ENCODE peak calls at places on chromosomes 2 and 18, in ten cellular contexts. One of them, this sample, is unnamed.

GRCh38 chr2:238929242-238930081 is 81.6 kb downstream of the TWIST2 start:
- DNase-seq in H9: peak
- DNase-seq in IMR-90: peak
- DNase-seq in stomach: peak
- DNase-seq in endodermal cell: peak
- DNase-seq in CD4-positive, alpha-beta T cell: peak
- DNase-seq in A549: no peak
- DNase-seq in mucosa of descending colon: no peak
- DNase-seq in suprapubic skin: peak
- DNase-seq in neural progenitor cell: no peak
- DNase-seq in this sample: peak

GRCh38 chr2:130825231-130825971 is 11.3 kb upstream of the ARHGEF4 start:
- DNase-seq in suprapubic skin: no peak
- DNase-seq in neural progenitor cell: no peak
- DNase-seq in stomach: no peak
- DNase-seq in mucosa of descending colon: no peak
- DNase-seq in endodermal cell: peak
- DNase-seq in A549: no peak
- DNase-seq in H9: no peak
- DNase-seq in CD4-positive, alpha-beta T cell: no peak
- DNase-seq in IMR-90: no peak
- DNase-seq in this sample: peak

GRCh38 chr2:119178811-119179601 is 20.5 kb upstream of the C1QL2 start:
- DNase-seq in suprapubic skin: no peak
- DNase-seq in H9: no peak
- DNase-seq in IMR-90: no peak
- DNase-seq in CD4-positive, alpha-beta T cell: no peak
- DNase-seq in mucosa of descending colon: no peak
- DNase-seq in neural progenitor cell: no peak
- DNase-seq in A549: peak
- DNase-seq in stomach: peak
- DNase-seq in endodermal cell: no peak
- DNase-seq in this sample: peak

GRCh38 chr2:73043978-73044832 is 27.3 kb downstream of the SFXN5 start:
- DNase-seq in H9: no peak
- DNase-seq in stomach: no peak
- DNase-seq in IMR-90: no peak
- DNase-seq in mucosa of descending colon: no peak
- DNase-seq in neural progenitor cell: no peak
- DNase-seq in suprapubic skin: no peak
- DNase-seq in endodermal cell: no peak
- DNase-seq in CD4-positive, alpha-beta T cell: no peak
- DNase-seq in A549: no peak
- DNase-seq in this sample: no peak

GRCh38 chr18:79643049-79643765 is 36.4 kb upstream of the CTDP1 start:
- DNase-seq in H9: no peak
- DNase-seq in stomach: no peak
- DNase-seq in mucosa of descending colon: no peak
- DNase-seq in IMR-90: no peak
- DNase-seq in A549: no peak
- DNase-seq in neural progenitor cell: no peak
- DNase-seq in endodermal cell: peak
- DNase-seq in CD4-positive, alpha-beta T cell: no peak
- DNase-seq in suprapubic skin: no peak
- DNase-seq in this sample: no peak

GRCh38 chr2:138275292-138275690 is 226.3 kb upstream of the SPOPL start:
- DNase-seq in endodermal cell: peak
- DNase-seq in H9: no peak
- DNase-seq in A549: no peak
- DNase-seq in CD4-positive, alpha-beta T cell: no peak
- DNase-seq in stomach: no peak
- DNase-seq in mucosa of descending colon: no peak
- DNase-seq in suprapubic skin: no peak
- DNase-seq in IMR-90: no peak
- DNase-seq in neural progenitor cell: no peak
- DNase-seq in this sample: no peak

GRCh38 chr2:37005118-37005868 is 39.0 kb upstream of the STRN start:
- DNase-seq in CD4-positive, alpha-beta T cell: no peak
- DNase-seq in A549: peak
- DNase-seq in stomach: no peak
- DNase-seq in suprapubic skin: no peak
- DNase-seq in IMR-90: peak
- DNase-seq in mucosa of descending colon: no peak
- DNase-seq in H9: peak
- DNase-seq in endodermal cell: peak
- DNase-seq in neural progenitor cell: peak
- DNase-seq in this sample: no peak

GRCh38 chr2:37394263-37394662 is 49.8 kb downstream of the QPCT start:
- DNase-seq in mucosa of descending colon: no peak
- DNase-seq in H9: no peak
- DNase-seq in neural progenitor cell: no peak
- DNase-seq in CD4-positive, alpha-beta T cell: no peak
- DNase-seq in stomach: no peak
- DNase-seq in A549: no peak
- DNase-seq in endodermal cell: no peak
- DNase-seq in suprapubic skin: no peak
- DNase-seq in IMR-90: no peak
- DNase-seq in this sample: no peak

GRCh38 chr18:48983793-48984437 is 33.1 kb upstream of the SMAD7 start:
- DNase-seq in CD4-positive, alpha-beta T cell: no peak
- DNase-seq in H9: peak
- DNase-seq in A549: no peak
- DNase-seq in suprapubic skin: no peak
- DNase-seq in neural progenitor cell: no peak
- DNase-seq in mucosa of descending colon: no peak
- DNase-seq in stomach: peak
- DNase-seq in IMR-90: peak
- DNase-seq in endodermal cell: peak
- DNase-seq in this sample: no peak

GRCh38 chr18:55589625-55590291 is 1.8 kb upstream of the TCF4 start:
- DNase-seq in endodermal cell: peak
- DNase-seq in suprapubic skin: peak
- DNase-seq in mucosa of descending colon: peak
- DNase-seq in A549: peak
- DNase-seq in CD4-positive, alpha-beta T cell: peak
- DNase-seq in neural progenitor cell: peak
- DNase-seq in H9: peak
- DNase-seq in IMR-90: peak
- DNase-seq in stomach: peak
- DNase-seq in this sample: peak

GRCh38 chr2:151306621-151307020 is 17.2 kb upstream of the NMI start:
- DNase-seq in stomach: no peak
- DNase-seq in IMR-90: peak
- DNase-seq in A549: no peak
- DNase-seq in endodermal cell: no peak
- DNase-seq in suprapubic skin: no peak
- DNase-seq in H9: no peak
- DNase-seq in neural progenitor cell: no peak
- DNase-seq in mucosa of descending colon: no peak
- DNase-seq in CD4-positive, alpha-beta T cell: no peak
- DNase-seq in this sample: no peak

GRCh38 chr2:241796610-241797138 is 12.3 kb upstream of the NEU4 start:
- DNase-seq in mucosa of descending colon: peak
- DNase-seq in A549: no peak
- DNase-seq in stomach: no peak
- DNase-seq in endodermal cell: no peak
- DNase-seq in suprapubic skin: no peak
- DNase-seq in H9: no peak
- DNase-seq in IMR-90: no peak
- DNase-seq in neural progenitor cell: no peak
- DNase-seq in CD4-positive, alpha-beta T cell: peak
- DNase-seq in this sample: no peak

GRCh38 chr2:235779444-235779896 is 285.6 kb downstream of the AGAP1 start:
- DNase-seq in stomach: peak
- DNase-seq in A549: peak
- DNase-seq in suprapubic skin: no peak
- DNase-seq in endodermal cell: peak
- DNase-seq in neural progenitor cell: peak
- DNase-seq in mucosa of descending colon: no peak
- DNase-seq in IMR-90: peak
- DNase-seq in H9: peak
- DNase-seq in CD4-positive, alpha-beta T cell: peak
- DNase-seq in this sample: no peak
- TF ChIP-seq CTCF in stomach: peak
- TF ChIP-seq CTCF in A549: peak
- TF ChIP-seq CTCF in suprapubic skin: peak
- TF ChIP-seq CTCF in endodermal cell: peak
- TF ChIP-seq CTCF in neural progenitor cell: peak
- TF ChIP-seq CTCF in mucosa of descending colon: peak
- TF ChIP-seq CTCF in IMR-90: peak
- TF ChIP-seq CTCF in H9: peak
- TF ChIP-seq CTCF in CD4-positive, alpha-beta T cell: peak
- TF ChIP-seq CTCF in this sample: peak

GRCh38 chr2:143205106-143205764 is 76.0 kb downstream of the ARHGAP15 start:
- DNase-seq in endodermal cell: no peak
- DNase-seq in stomach: no peak
- DNase-seq in mucosa of descending colon: no peak
- DNase-seq in IMR-90: peak
- DNase-seq in H9: no peak
- DNase-seq in A549: peak
- DNase-seq in suprapubic skin: no peak
- DNase-seq in CD4-positive, alpha-beta T cell: no peak
- DNase-seq in neural progenitor cell: no peak
- DNase-seq in this sample: no peak
- TF ChIP-seq CTCF in endodermal cell: peak
- TF ChIP-seq CTCF in stomach: no peak
- TF ChIP-seq CTCF in mucosa of descending colon: no peak
- TF ChIP-seq CTCF in IMR-90: peak
- TF ChIP-seq CTCF in H9: peak
- TF ChIP-seq CTCF in A549: peak
- TF ChIP-seq CTCF in suprapubic skin: no peak
- TF ChIP-seq CTCF in CD4-positive, alpha-beta T cell: peak
- TF ChIP-seq CTCF in neural progenitor cell: peak
- TF ChIP-seq CTCF in this sample: peak

GRCh38 chr18:12921178-12921577 is 26.6 kb upstream of the SEH1L start:
- DNase-seq in A549: no peak
- DNase-seq in mucosa of descending colon: no peak
- DNase-seq in endodermal cell: no peak
- DNase-seq in neural progenitor cell: no peak
- DNase-seq in CD4-positive, alpha-beta T cell: no peak
- DNase-seq in IMR-90: no peak
- DNase-seq in stomach: no peak
- DNase-seq in H9: no peak
- DNase-seq in suprapubic skin: no peak
- DNase-seq in this sample: no peak
- TF ChIP-seq CTCF in A549: no peak
- TF ChIP-seq CTCF in mucosa of descending colon: no peak
- TF ChIP-seq CTCF in endodermal cell: no peak
- TF ChIP-seq CTCF in neural progenitor cell: no peak
- TF ChIP-seq CTCF in CD4-positive, alpha-beta T cell: no peak
- TF ChIP-seq CTCF in IMR-90: no peak
- TF ChIP-seq CTCF in stomach: no peak
- TF ChIP-seq CTCF in H9: no peak
- TF ChIP-seq CTCF in suprapubic skin: no peak
- TF ChIP-seq CTCF in this sample: no peak

GRCh38 chr2:234611209-234611608 is 114.3 kb upstream of the ARL4C start:
- DNase-seq in A549: peak
- DNase-seq in neural progenitor cell: no peak
- DNase-seq in suprapubic skin: no peak
- DNase-seq in endodermal cell: peak
- DNase-seq in CD4-positive, alpha-beta T cell: no peak
- DNase-seq in IMR-90: no peak
- DNase-seq in stomach: no peak
- DNase-seq in mucosa of descending colon: no peak
- DNase-seq in H9: no peak
- DNase-seq in this sample: no peak
- TF ChIP-seq CTCF in A549: no peak
- TF ChIP-seq CTCF in neural progenitor cell: peak
- TF ChIP-seq CTCF in suprapubic skin: no peak
- TF ChIP-seq CTCF in endodermal cell: peak
- TF ChIP-seq CTCF in CD4-positive, alpha-beta T cell: no peak
- TF ChIP-seq CTCF in IMR-90: peak
- TF ChIP-seq CTCF in stomach: no peak
- TF ChIP-seq CTCF in mucosa of descending colon: no peak
- TF ChIP-seq CTCF in H9: peak
- TF ChIP-seq CTCF in this sample: peak

This sample was measured in chondrocyte.